ENCODE peak calls at places on chromosome 1, in four cellular contexts. One of them, this sample, is unnamed.
A peak's percentile ranks its signal among the peaks of the same experiment; 100 is the strongest.

GRCh38 chr1:88035578-88035977 is 648.5 kb upstream of the PKN2 start:
- DNase-seq in GM12865: no peak
- DNase-seq in AG10803: no peak
- DNase-seq in kidney epithelial cell: no peak
- DNase-seq in this sample: no peak

GRCh38 chr1:112971006-112971405 is 15.0 kb upstream of the SLC16A1 start:
- DNase-seq in kidney epithelial cell: no peak
- DNase-seq in GM12865: no peak
- DNase-seq in AG10803: peak; percentile 49
- DNase-seq in this sample: peak; percentile 13

GRCh38 chr1:234478481-234479309 is at the start of gene TARBP1:
- DNase-seq in kidney epithelial cell: no peak
- DNase-seq in GM12865: peak; percentile 91
- DNase-seq in AG10803: peak; percentile 73
- DNase-seq in this sample: peak; percentile 62

GRCh38 chr1:20660363-20661234 is 570 bp downstream of the DDOST start:
- DNase-seq in AG10803: no peak
- DNase-seq in kidney epithelial cell: no peak
- DNase-seq in GM12865: peak; percentile 44
- DNase-seq in this sample: peak; percentile 9

GRCh38 chr1:1400576-1401456 is 1.7 kb upstream of the CCNL2 start:
- DNase-seq in kidney epithelial cell: no peak
- DNase-seq in GM12865: no peak
- DNase-seq in AG10803: peak; percentile 13
- DNase-seq in this sample: no peak

GRCh38 chr1:111222308-111223125 is 5.0 kb upstream of the CHI3L2 start:
- DNase-seq in kidney epithelial cell: no peak
- DNase-seq in GM12865: peak; percentile 95
- DNase-seq in AG10803: peak; percentile 46
- DNase-seq in this sample: peak; percentile 64

GRCh38 chr1:183548136-183548535 is 42.1 kb downstream of the NCF2 start:
- DNase-seq in kidney epithelial cell: peak; percentile 19
- DNase-seq in GM12865: no peak
- DNase-seq in AG10803: no peak
- DNase-seq in this sample: no peak

GRCh38 chr1:118217073-118217620 is 32.1 kb upstream of the SPAG17 start:
- DNase-seq in GM12865: no peak
- DNase-seq in kidney epithelial cell: no peak
- DNase-seq in AG10803: peak; percentile 2
- DNase-seq in this sample: no peak

GRCh38 chr1:180542530-180543171 is 16.1 kb upstream of the OVAAL start:
- DNase-seq in kidney epithelial cell: no peak
- DNase-seq in AG10803: peak; percentile 48
- DNase-seq in GM12865: no peak
- DNase-seq in this sample: peak; percentile 51

GRCh38 chr1:37486680-37487618 is 12.6 kb downstream of the ZC3H12A start:
- DNase-seq in GM12865: peak; percentile 77
- DNase-seq in kidney epithelial cell: no peak
- DNase-seq in AG10803: peak; percentile 79
- DNase-seq in this sample: peak; percentile 85

GRCh38 chr1:86865973-86866637 is 47.8 kb downstream of the SELENOF start:
- DNase-seq in kidney epithelial cell: no peak
- DNase-seq in GM12865: peak; percentile 44
- DNase-seq in AG10803: no peak
- DNase-seq in this sample: no peak

GRCh38 chr1:199089393-199090122 is 450.7 kb downstream of the PTPRC start:
- DNase-seq in AG10803: no peak
- DNase-seq in GM12865: peak; percentile 68
- DNase-seq in kidney epithelial cell: no peak
- DNase-seq in this sample: no peak

GRCh38 chr1:214476958-214477870 is 74.2 kb downstream of the PTPN14 start:
- DNase-seq in AG10803: peak; percentile 99
- DNase-seq in kidney epithelial cell: peak; percentile 83
- DNase-seq in GM12865: no peak
- DNase-seq in this sample: peak; percentile 92

DNA sequence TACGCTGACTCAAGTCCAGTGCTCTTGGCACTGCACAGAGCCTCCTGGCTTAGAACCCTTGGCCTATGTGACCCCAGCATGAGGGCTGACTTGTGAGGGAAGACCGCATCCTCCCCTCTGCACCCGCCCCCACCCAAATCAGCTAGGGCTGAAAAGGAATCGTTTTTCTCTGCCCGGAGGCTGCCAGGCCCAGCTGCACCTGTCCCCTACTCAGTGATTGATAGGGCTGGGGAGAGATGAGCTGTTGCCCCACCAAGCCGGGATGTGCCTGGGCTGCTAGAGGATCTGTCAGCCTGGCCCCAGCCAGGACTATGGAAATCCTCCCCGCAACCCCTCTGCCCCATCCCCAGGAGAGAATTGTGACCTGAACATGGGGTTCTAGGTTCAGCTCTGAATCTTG is 20.6 kb downstream of the MYOG start:
- DNase-seq in GM12865: no peak
- DNase-seq in AG10803: no peak
- DNase-seq in kidney epithelial cell: no peak
- DNase-seq in this sample: no peak
- TF ChIP-seq CTCF in GM12865: no peak
- TF ChIP-seq CTCF in AG10803: no peak
- TF ChIP-seq CTCF in kidney epithelial cell: no peak
- TF ChIP-seq CTCF in this sample: no peak

GRCh38 chr1:210185063-210185462 is 47.5 kb upstream of the SERTAD4 start:
- DNase-seq in kidney epithelial cell: no peak
- DNase-seq in GM12865: no peak
- DNase-seq in AG10803: no peak
- DNase-seq in this sample: no peak
- TF ChIP-seq CTCF in kidney epithelial cell: no peak
- TF ChIP-seq CTCF in GM12865: no peak
- TF ChIP-seq CTCF in AG10803: no peak
- TF ChIP-seq CTCF in this sample: no peak

GRCh38 chr1:114956570-114956969 is 73.1 kb upstream of the TSHB start:
- DNase-seq in GM12865: peak; percentile 19
- DNase-seq in kidney epithelial cell: no peak
- DNase-seq in AG10803: peak; percentile 5
- DNase-seq in this sample: peak; percentile 18
- TF ChIP-seq CTCF in GM12865: peak; percentile 52
- TF ChIP-seq CTCF in kidney epithelial cell: peak; percentile 37
- TF ChIP-seq CTCF in AG10803: peak; percentile 30
- TF ChIP-seq CTCF in this sample: peak; percentile 20

DNA sequence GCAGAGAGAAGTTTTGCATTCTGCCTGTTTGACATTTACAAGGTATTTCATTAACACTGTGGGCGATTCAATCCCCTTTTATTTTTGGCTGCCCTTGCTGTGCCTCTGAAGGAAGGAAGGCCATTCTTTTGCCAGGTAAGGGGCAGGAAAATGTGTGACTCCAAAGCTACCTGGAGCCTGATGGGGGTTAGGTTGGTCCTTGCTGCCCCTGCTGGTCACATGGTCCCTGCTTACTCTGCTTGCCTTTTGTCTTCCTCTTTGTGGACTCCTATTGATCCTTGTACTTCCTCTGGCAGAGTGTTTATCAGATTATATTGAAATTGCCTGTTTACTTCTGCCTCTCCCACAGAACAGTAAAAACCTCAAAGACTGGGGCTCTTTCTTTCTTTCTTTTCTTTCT is 65.7 kb downstream of the ST6GALNAC3 start:
- DNase-seq in AG10803: no peak
- DNase-seq in kidney epithelial cell: no peak
- DNase-seq in GM12865: no peak
- DNase-seq in this sample: no peak
- TF ChIP-seq CTCF in AG10803: no peak
- TF ChIP-seq CTCF in kidney epithelial cell: peak; percentile 6
- TF ChIP-seq CTCF in GM12865: no peak
- TF ChIP-seq CTCF in this sample: no peak

GRCh38 chr1:41573803-41574713 is 89.6 kb upstream of the EDN2 start:
- DNase-seq in GM12865: peak; percentile 90
- DNase-seq in AG10803: peak; percentile 80
- DNase-seq in kidney epithelial cell: peak; percentile 28
- DNase-seq in this sample: peak; percentile 89
- TF ChIP-seq CTCF in GM12865: peak; percentile 94
- TF ChIP-seq CTCF in AG10803: peak; percentile 98
- TF ChIP-seq CTCF in kidney epithelial cell: peak; percentile 90
- TF ChIP-seq CTCF in this sample: peak; percentile 94

DNA sequence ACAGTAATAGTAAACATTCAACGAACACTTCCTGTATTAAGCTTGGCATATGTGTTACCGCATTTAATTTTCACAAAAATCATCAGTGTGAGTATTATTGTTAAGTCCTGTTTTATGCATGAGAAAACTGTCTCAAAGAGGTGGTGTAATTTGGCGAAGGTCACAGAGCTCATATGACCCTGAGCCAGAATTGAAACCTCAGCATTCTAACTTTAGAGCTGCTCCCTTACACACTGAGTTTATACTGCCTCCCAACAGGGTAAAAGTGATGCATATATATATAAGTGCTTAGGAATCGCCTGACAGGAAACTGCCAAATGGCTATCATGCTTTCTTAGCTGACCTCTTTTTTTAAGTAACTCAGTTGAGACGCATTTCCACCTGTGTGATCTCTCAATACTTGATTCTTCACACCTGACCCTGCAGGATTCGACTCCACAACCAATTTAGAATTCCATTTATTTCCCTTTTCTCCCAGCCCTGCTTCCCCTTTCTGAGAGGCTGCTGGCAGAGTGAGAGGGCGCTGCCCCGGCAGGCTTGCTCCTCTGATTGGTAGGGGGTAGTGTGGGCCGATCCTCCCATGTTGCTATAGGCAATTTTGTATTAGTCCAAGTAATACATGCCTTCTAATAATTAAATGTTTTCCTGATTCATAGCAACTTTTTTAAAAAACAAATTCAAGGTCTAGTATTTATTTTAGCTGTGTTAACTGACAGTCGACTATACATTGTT is 40.5 kb downstream of the ZBTB40 start:
- DNase-seq in kidney epithelial cell: no peak
- DNase-seq in GM12865: no peak
- DNase-seq in AG10803: no peak
- DNase-seq in this sample: no peak
- TF ChIP-seq CTCF in kidney epithelial cell: no peak
- TF ChIP-seq CTCF in GM12865: no peak
- TF ChIP-seq CTCF in AG10803: no peak
- TF ChIP-seq CTCF in this sample: no peak

GRCh38 chr1:216562383-216562782 is 139.1 kb upstream of the USH2A start:
- DNase-seq in kidney epithelial cell: no peak
- DNase-seq in GM12865: peak; percentile 5
- DNase-seq in AG10803: no peak
- DNase-seq in this sample: no peak
- TF ChIP-seq CTCF in kidney epithelial cell: no peak
- TF ChIP-seq CTCF in GM12865: peak; percentile 18
- TF ChIP-seq CTCF in AG10803: peak; percentile 5
- TF ChIP-seq CTCF in this sample: no peak

This sample was measured in fibroblast of the aortic adventitia.